ENCODE peak calls at places on chromosomes 6 and 20, in five cellular contexts. One of them, this sample, is unnamed.

GRCh38 chr6:44525761-44526351 is 138.3 kb downstream of the CDC5L start:
- DNase-seq in astrocyte of the spinal cord: no peak
- DNase-seq in BE2C: no peak
- DNase-seq in H1: no peak
- DNase-seq in endothelial cell: no peak
- DNase-seq in this sample: no peak

GRCh38 chr20:32918751-32919150 is 60.0 kb downstream of the EFCAB8 start:
- DNase-seq in astrocyte of the spinal cord: no peak
- DNase-seq in BE2C: no peak
- DNase-seq in H1: no peak
- DNase-seq in endothelial cell: no peak
- DNase-seq in this sample: no peak

GRCh38 chr6:132136976-132137375 is 185.8 kb upstream of the CCN2 start:
- DNase-seq in astrocyte of the spinal cord: peak
- DNase-seq in BE2C: no peak
- DNase-seq in H1: no peak
- DNase-seq in endothelial cell: no peak
- DNase-seq in this sample: no peak

GRCh38 chr6:119076966-119077642 is 1.4 kb downstream of the FAM184A start:
- DNase-seq in astrocyte of the spinal cord: no peak
- DNase-seq in BE2C: no peak
- DNase-seq in H1: no peak
- DNase-seq in endothelial cell: no peak
- DNase-seq in this sample: no peak

GRCh38 chr20:6579824-6580223 is 187.7 kb upstream of the BMP2 start:
- DNase-seq in astrocyte of the spinal cord: no peak
- DNase-seq in BE2C: no peak
- DNase-seq in H1: no peak
- DNase-seq in endothelial cell: no peak
- DNase-seq in this sample: no peak

GRCh38 chr6:145148392-145149175 is 586.7 kb downstream of the EPM2A start:
- DNase-seq in astrocyte of the spinal cord: peak
- DNase-seq in BE2C: peak
- DNase-seq in H1: no peak
- DNase-seq in endothelial cell: no peak
- DNase-seq in this sample: no peak

GRCh38 chr20:10047427-10047826 is 12.6 kb downstream of the ANKEF1 start:
- DNase-seq in astrocyte of the spinal cord: no peak
- DNase-seq in BE2C: peak
- DNase-seq in H1: peak
- DNase-seq in endothelial cell: peak
- DNase-seq in this sample: no peak

GRCh38 chr6:3226422-3227362 is 761 bp downstream of the TUBB2B start:
- DNase-seq in astrocyte of the spinal cord: no peak
- DNase-seq in BE2C: peak
- DNase-seq in H1: no peak
- DNase-seq in endothelial cell: peak
- DNase-seq in this sample: peak

GRCh38 chr6:33172307-33173227 is 19.7 kb downstream of the COL11A2 start:
- DNase-seq in astrocyte of the spinal cord: peak
- DNase-seq in BE2C: peak
- DNase-seq in H1: no peak
- DNase-seq in endothelial cell: peak
- DNase-seq in this sample: no peak

GRCh38 chr6:159609813-159610212 is 83.2 kb downstream of the SOD2 start:
- DNase-seq in astrocyte of the spinal cord: no peak
- DNase-seq in BE2C: no peak
- DNase-seq in H1: no peak
- DNase-seq in endothelial cell: no peak
- DNase-seq in this sample: no peak

GRCh38 chr6:136226027-136226673 is 24.0 kb downstream of the MTFR2 start:
- DNase-seq in astrocyte of the spinal cord: peak
- DNase-seq in BE2C: peak
- DNase-seq in H1: no peak
- DNase-seq in endothelial cell: peak
- DNase-seq in this sample: no peak

GRCh38 chr6:27867941-27868705 is 44.1 kb downstream of the OR2B2 start:
- DNase-seq in astrocyte of the spinal cord: peak
- DNase-seq in BE2C: no peak
- DNase-seq in H1: no peak
- DNase-seq in endothelial cell: no peak
- DNase-seq in this sample: no peak

GRCh38 chr6:2958331-2958711 is 13.0 kb downstream of the SERPINB6 start:
- DNase-seq in astrocyte of the spinal cord: no peak
- DNase-seq in BE2C: no peak
- DNase-seq in H1: no peak
- DNase-seq in endothelial cell: no peak
- DNase-seq in this sample: no peak

GRCh38 chr6:167856999-167857660 is 30.4 kb downstream of the AFDN start:
- DNase-seq in astrocyte of the spinal cord: peak
- DNase-seq in BE2C: peak
- DNase-seq in H1: no peak
- DNase-seq in endothelial cell: no peak
- DNase-seq in this sample: no peak

GRCh38 chr20:32355417-32355841 is 2.7 kb upstream of the ASXL1 start:
- DNase-seq in astrocyte of the spinal cord: peak
- DNase-seq in BE2C: no peak
- DNase-seq in H1: no peak
- DNase-seq in endothelial cell: no peak
- DNase-seq in this sample: no peak

GRCh38 chr6:13229205-13230085 is 98.9 kb downstream of the TBC1D7 start:
- DNase-seq in astrocyte of the spinal cord: no peak
- DNase-seq in BE2C: peak
- DNase-seq in H1: no peak
- DNase-seq in endothelial cell: no peak
- DNase-seq in this sample: peak

GRCh38 chr6:39488255-39488881 is 165.9 kb upstream of the KCNK16 start:
- DNase-seq in astrocyte of the spinal cord: no peak
- DNase-seq in BE2C: no peak
- DNase-seq in H1: no peak
- DNase-seq in endothelial cell: no peak
- DNase-seq in this sample: no peak

GRCh38 chr6:25006565-25007001 is 70.8 kb upstream of the RIPOR2 start:
- DNase-seq in astrocyte of the spinal cord: peak
- DNase-seq in BE2C: no peak
- DNase-seq in H1: no peak
- DNase-seq in endothelial cell: peak
- DNase-seq in this sample: no peak

GRCh38 chr6:169800668-169801395 is 49.4 kb downstream of the ERMARD start:
- DNase-seq in astrocyte of the spinal cord: peak
- DNase-seq in BE2C: peak
- DNase-seq in H1: no peak
- DNase-seq in endothelial cell: no peak
- DNase-seq in this sample: no peak

GRCh38 chr6:118383924-118384323 is 164.2 kb upstream of the PLN start:
- DNase-seq in astrocyte of the spinal cord: no peak
- DNase-seq in BE2C: no peak
- DNase-seq in H1: no peak
- DNase-seq in endothelial cell: no peak
- DNase-seq in this sample: no peak

GRCh38 chr20:3156811-3157619 is 2.6 kb downstream of the FASTKD5 start:
- DNase-seq in astrocyte of the spinal cord: no peak
- DNase-seq in BE2C: no peak
- DNase-seq in H1: no peak
- DNase-seq in endothelial cell: no peak
- DNase-seq in this sample: no peak

GRCh38 chr6:108616973-108617372 is 56.3 kb downstream of the FOXO3 start:
- DNase-seq in astrocyte of the spinal cord: no peak
- DNase-seq in BE2C: no peak
- DNase-seq in H1: no peak
- DNase-seq in endothelial cell: no peak
- DNase-seq in this sample: no peak

GRCh38 chr6:37818536-37819176 is 871 bp upstream of the ZFAND3 start:
- DNase-seq in astrocyte of the spinal cord: peak
- DNase-seq in BE2C: peak
- DNase-seq in H1: peak
- DNase-seq in endothelial cell: peak
- DNase-seq in this sample: peak

GRCh38 chr6:71204741-71205140 is 83.9 kb upstream of the OGFRL1 start:
- DNase-seq in astrocyte of the spinal cord: no peak
- DNase-seq in BE2C: no peak
- DNase-seq in H1: no peak
- DNase-seq in endothelial cell: no peak
- DNase-seq in this sample: no peak

GRCh38 chr20:34880095-34880680 is 3.8 kb downstream of the ACSS2 start:
- DNase-seq in astrocyte of the spinal cord: no peak
- DNase-seq in BE2C: no peak
- DNase-seq in H1: no peak
- DNase-seq in endothelial cell: no peak
- DNase-seq in this sample: no peak

GRCh38 chr6:132797975-132798819 is at the start of gene SLC18B1:
- DNase-seq in astrocyte of the spinal cord: peak
- DNase-seq in BE2C: peak
- DNase-seq in H1: no peak
- DNase-seq in endothelial cell: peak
- DNase-seq in this sample: peak

GRCh38 chr20:59207742-59208357 is 44.2 kb downstream of the ZNF831 start:
- DNase-seq in astrocyte of the spinal cord: no peak
- DNase-seq in BE2C: peak
- DNase-seq in H1: peak
- DNase-seq in endothelial cell: peak
- DNase-seq in this sample: peak

GRCh38 chr6:19873031-19873430 is 35.9 kb downstream of the ID4 start:
- DNase-seq in astrocyte of the spinal cord: no peak
- DNase-seq in BE2C: peak
- DNase-seq in H1: no peak
- DNase-seq in endothelial cell: peak
- DNase-seq in this sample: no peak

GRCh38 chr6:93417421-93417996 is 1.9 kb downstream of the EPHA7 start:
- DNase-seq in astrocyte of the spinal cord: peak
- DNase-seq in BE2C: peak
- DNase-seq in H1: no peak
- DNase-seq in endothelial cell: peak
- DNase-seq in this sample: no peak

GRCh38 chr6:157699777-157700636 is 123.0 kb upstream of the SNX9 start:
- DNase-seq in astrocyte of the spinal cord: no peak
- DNase-seq in BE2C: no peak
- DNase-seq in H1: no peak
- DNase-seq in endothelial cell: no peak
- DNase-seq in this sample: no peak

GRCh38 chr6:5249451-5250122 is 11.2 kb downstream of the LYRM4 start:
- DNase-seq in astrocyte of the spinal cord: no peak
- DNase-seq in BE2C: no peak
- DNase-seq in H1: no peak
- DNase-seq in endothelial cell: no peak
- DNase-seq in this sample: no peak

DNA sequence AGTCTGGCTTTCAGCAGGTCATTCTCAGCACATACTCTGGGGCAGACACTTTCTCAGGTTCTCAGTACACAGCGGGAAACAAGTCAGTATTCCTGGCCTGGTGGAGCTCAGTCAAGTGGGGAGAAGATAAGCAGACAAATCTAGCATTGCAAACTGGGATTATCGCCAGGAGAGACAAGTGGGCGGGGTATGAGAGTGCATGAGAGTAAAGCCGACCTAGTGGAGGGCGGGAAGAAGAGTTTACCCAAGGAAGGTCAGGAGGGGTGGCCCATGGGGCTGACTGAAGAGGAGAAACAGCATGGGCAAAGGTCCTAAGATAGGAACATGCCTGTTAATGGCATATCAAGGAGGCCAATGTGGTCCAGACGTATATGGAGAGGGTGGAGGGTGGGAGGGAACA is 12.3 kb upstream of the CSNK2A1 start:
- DNase-seq in astrocyte of the spinal cord: no peak
- DNase-seq in BE2C: peak
- DNase-seq in H1: no peak
- DNase-seq in endothelial cell: no peak
- DNase-seq in this sample: no peak
- TF ChIP-seq CTCF in astrocyte of the spinal cord: no peak
- TF ChIP-seq CTCF in BE2C: no peak
- TF ChIP-seq CTCF in H1: no peak
- TF ChIP-seq CTCF in endothelial cell: no peak
- TF ChIP-seq CTCF in this sample: no peak

GRCh38 chr20:43751167-43752050 is 24.6 kb upstream of the GTSF1L start:
- DNase-seq in astrocyte of the spinal cord: peak
- DNase-seq in BE2C: no peak
- DNase-seq in H1: no peak
- DNase-seq in endothelial cell: no peak
- DNase-seq in this sample: peak
- TF ChIP-seq CTCF in astrocyte of the spinal cord: no peak
- TF ChIP-seq CTCF in BE2C: no peak
- TF ChIP-seq CTCF in H1: no peak
- TF ChIP-seq CTCF in endothelial cell: no peak
- TF ChIP-seq CTCF in this sample: no peak

GRCh38 chr6:142462260-142462659 is 160.5 kb downstream of the ADGRG6 start:
- DNase-seq in astrocyte of the spinal cord: no peak
- DNase-seq in BE2C: no peak
- DNase-seq in H1: no peak
- DNase-seq in endothelial cell: no peak
- DNase-seq in this sample: no peak
- TF ChIP-seq CTCF in astrocyte of the spinal cord: peak
- TF ChIP-seq CTCF in BE2C: peak
- TF ChIP-seq CTCF in H1: peak
- TF ChIP-seq CTCF in endothelial cell: no peak
- TF ChIP-seq CTCF in this sample: no peak

GRCh38 chr20:40438161-40438835 is 250.7 kb downstream of the MAFB start:
- DNase-seq in astrocyte of the spinal cord: no peak
- DNase-seq in BE2C: no peak
- DNase-seq in H1: no peak
- DNase-seq in endothelial cell: no peak
- DNase-seq in this sample: no peak

GRCh38 chr20:40446868-40447267 is 242.2 kb downstream of the MAFB start:
- DNase-seq in astrocyte of the spinal cord: no peak
- DNase-seq in BE2C: no peak
- DNase-seq in H1: no peak
- DNase-seq in endothelial cell: no peak
- DNase-seq in this sample: no peak

GRCh38 chr20:40441771-40442170 is 247.3 kb downstream of the MAFB start:
- DNase-seq in astrocyte of the spinal cord: no peak
- DNase-seq in BE2C: no peak
- DNase-seq in H1: no peak
- DNase-seq in endothelial cell: no peak
- DNase-seq in this sample: no peak

GRCh38 chr20:40443731-40444130 is 245.3 kb downstream of the MAFB start:
- DNase-seq in astrocyte of the spinal cord: no peak
- DNase-seq in BE2C: no peak
- DNase-seq in H1: no peak
- DNase-seq in endothelial cell: no peak
- DNase-seq in this sample: no peak

GRCh38 chr20:40442181-40442963 is 246.7 kb downstream of the MAFB start:
- DNase-seq in astrocyte of the spinal cord: peak
- DNase-seq in BE2C: no peak
- DNase-seq in H1: no peak
- DNase-seq in endothelial cell: no peak
- DNase-seq in this sample: no peak
- TF ChIP-seq CTCF in astrocyte of the spinal cord: peak
- TF ChIP-seq CTCF in BE2C: no peak
- TF ChIP-seq CTCF in H1: peak
- TF ChIP-seq CTCF in endothelial cell: peak
- TF ChIP-seq CTCF in this sample: no peak

GRCh38 chr20:41307021-41307420 is 10.5 kb downstream of the ZHX3 start:
- DNase-seq in astrocyte of the spinal cord: no peak
- DNase-seq in BE2C: no peak
- DNase-seq in H1: no peak
- DNase-seq in endothelial cell: no peak
- DNase-seq in this sample: no peak
- TF ChIP-seq CTCF in astrocyte of the spinal cord: no peak
- TF ChIP-seq CTCF in BE2C: no peak
- TF ChIP-seq CTCF in H1: no peak
- TF ChIP-seq CTCF in endothelial cell: no peak
- TF ChIP-seq CTCF in this sample: no peak

This sample was measured in activated B cell treated with CpG ODN at 0.5 μM for 24 hours.